ENCODE peak calls at places on chromosomes 5 and 9, in five cellular contexts. B is amniotic stem cell, N is ELR, X is NCI-H2081, G is upper lobe of right lung. C is an unnamed sample.

GRCh38 chr5:81213070-81213469 is 20.1 kb upstream of the CKMT2 start:
- DNase-seq in N (no peak), B (no peak), G (peak; percentile 26), X (no peak), C (no peak)

GRCh38 chr5:30991462-30991861 is 202.0 kb upstream of the CDH6 start:
- DNase-seq in G (no peak), N (no peak), X (no peak), B (no peak), C (no peak)

GRCh38 chr9:34459941-34460340 is 1.3 kb downstream of the DNAI1 start:
- DNase-seq in N (peak; percentile 51), G (no peak), B (no peak), X (no peak), C (no peak)

GRCh38 chr9:86281577-86282076 is 711 bp downstream of the ISCA1 start:
- DNase-seq in B (no peak), N (peak; percentile 51), X (no peak), G (no peak), C (no peak)

GRCh38 chr9:103681435-103681834 is 412.7 kb upstream of the SMC2 start:
- DNase-seq in G (no peak), B (no peak), X (no peak), N (no peak), C (no peak)

GRCh38 chr9:137163101-137163661 is 6.7 kb downstream of the LRRC26 start:
- DNase-seq in N (peak; percentile 41), B (no peak), G (no peak), X (no peak), C (no peak)

GRCh38 chr9:82299870-82300269 is 311.3 kb downstream of the SPATA31D1 start:
- DNase-seq in B (no peak), X (no peak), G (no peak), N (no peak), C (no peak)

GRCh38 chr5:102715405-102715804 is 39.7 kb upstream of the PAM start:
- DNase-seq in N (peak; percentile 92), G (no peak), B (peak; percentile 19), X (no peak), C (peak; percentile 45)

GRCh38 chr5:29896651-29897050 is 1296.8 kb upstream of the CDH6 start:
- DNase-seq in G (no peak), X (no peak), N (no peak), B (no peak), C (no peak)